ENCODE peak calls at places on chromosomes 16 and 17, in seven cellular contexts. J is brain microvascular endothelial cell; T is GM20000; D is GM18507; N is hepatocyte; U is stimulated activated CD8-positive, alpha-beta memory T cell treated with anti-CD3 and anti-CD28 coated beads, Interleukin-4, amount 100 ng/mL, for 48 hours; L is activated naive CD4-positive, alpha-beta T cell treated with Interleukin-2 at 50 U/mL for 16 hours. C is an unnamed sample.

GRCh38 chr16:30357715-30358576 is 2.8 kb upstream of the CD2BP2 start:
- DNase-seq in T (no peak), D (no peak), U (no peak), N (no peak), L (no peak), J (no peak), C (no peak)

GRCh38 chr16:31435341-31436220 is 7.0 kb downstream of the ZNF843 start:
- DNase-seq in L (no peak), U (no peak), J (no peak), T (no peak), N (no peak), D (no peak), C (no peak)

GRCh38 chr16:67431077-67431804 is at the start of gene HSD11B2:
- DNase-seq in N (peak), D (no peak), T (peak), J (no peak), U (peak), L (peak), C (peak)

GRCh38 chr16:77169650-77170236 is 21.2 kb upstream of the MON1B start:
- DNase-seq in D (no peak), J (peak), L (peak), T (peak), N (peak), U (peak), C (peak)

GRCh38 chr16:83970430-83970815 is 2.4 kb downstream of the NECAB2 start:
- DNase-seq in D (no peak), N (no peak), T (no peak), L (no peak), J (no peak), U (no peak), C (no peak)

GRCh38 chr17:38672788-38673713 is 1.7 kb downstream of the EPOP start:
- DNase-seq in N (no peak), U (no peak), L (peak), T (no peak), D (no peak), J (no peak), C (no peak)

GRCh38 chr16:89371968-89372634 is 118.3 kb downstream of the ANKRD11 start:
- DNase-seq in U (no peak), D (no peak), N (no peak), J (peak), T (no peak), L (no peak), C (no peak)

GRCh38 chr17:35903451-35903850 is 23.3 kb upstream of the CCL5 start:
- DNase-seq in U (no peak), T (no peak), J (no peak), N (no peak), D (no peak), L (no peak), C (no peak)

GRCh38 chr17:73291260-73291801 is 20.5 kb downstream of the CDC42EP4 start:
- DNase-seq in T (peak), J (peak), N (no peak), D (peak), L (no peak), U (no peak), C (peak)

GRCh38 chr17:69170377-69170776 is 28.7 kb upstream of the ABCA6 start:
- DNase-seq in L (no peak), T (no peak), N (no peak), J (no peak), D (no peak), U (no peak), C (no peak)

GRCh38 chr17:35116845-35117244 is 2.8 kb downstream of the RAD51D start:
- DNase-seq in L (no peak), D (no peak), U (no peak), T (no peak), J (no peak), N (no peak), C (no peak)

GRCh38 chr17:14307560-14308024 is 6.7 kb downstream of the HS3ST3B1 start:
- DNase-seq in L (no peak), U (no peak), J (peak), T (no peak), D (no peak), N (no peak), C (no peak)

GRCh38 chr16:57262841-57263584 is 18.0 kb downstream of the ARL2BP start:
- DNase-seq in L (no peak), D (no peak), J (no peak), N (no peak), T (no peak), U (no peak), C (no peak)

GRCh38 chr16:81403601-81404391 is 40.8 kb upstream of the CMIP start:
- DNase-seq in T (peak), L (peak), N (peak), U (peak), D (peak), J (peak), C (peak)

GRCh38 chr17:2400877-2401425 is at the start of gene MNT:
- DNase-seq in N (peak), D (peak), U (peak), L (peak), T (peak), J (peak), C (peak)

GRCh38 chr16:87178177-87178863 is 138.9 kb downstream of the C16orf95 start:
- DNase-seq in L (no peak), U (no peak), T (no peak), J (no peak), D (no peak), N (peak), C (no peak)

GRCh38 chr16:51538707-51539604 is 387.9 kb upstream of the SALL1 start:
- DNase-seq in U (no peak), L (no peak), T (no peak), D (no peak), J (peak), N (peak), C (no peak)

GRCh38 chr16:65285128-65286120 is 163.6 kb upstream of the CDH11 start:
- DNase-seq in N (peak), T (no peak), U (no peak), D (no peak), L (no peak), J (peak), C (no peak)

GRCh38 chr17:39622380-39623006 is 4.3 kb upstream of the PPP1R1B start:
- DNase-seq in L (peak), J (no peak), T (no peak), N (no peak), D (no peak), U (peak), C (peak)

C was measured in stimulated activated naive CD8-positive, alpha-beta T cell treated with anti-CD3 and anti-CD28 coated beads, Interleukin-15, Interleukin-2, amounts not matched to agents 100 U/mL and 50 U/mL, for 24 hours.